ENCODE peak calls at places on chromosomes 1 and 21, in six cellular contexts. C, E, U, X, R and D are unnamed samples.
A peak's percentile ranks its signal among the peaks of the same experiment; 100 is the strongest.

GRCh38 chr1:44220001-44220751 is 6.9 kb downstream of the DMAP1 start:
- DNase-seq in X (peak; percentile 78), E (no peak), C (no peak), R (no peak), U (no peak), D (no peak)

GRCh38 chr21:46099476-46099875 is 1.6 kb downstream of the COL6A2 start:
- DNase-seq in U (no peak), E (peak; percentile 42), C (peak; percentile 50), R (no peak), X (peak; percentile 90), D (no peak)

GRCh38 chr1:234326493-234327366 is 46.5 kb upstream of the COA6 start:
- DNase-seq in R (peak; percentile 34), X (peak; percentile 87), E (no peak), U (peak; percentile 57), C (peak; percentile 71), D (peak; percentile 58)

GRCh38 chr21:45811136-45811535 is 167.6 kb downstream of the PCBP3 start:
- DNase-seq in E (no peak), R (no peak), U (no peak), X (no peak), C (no peak), D (no peak)

GRCh38 chr1:229563701-229564100 is 5.2 kb upstream of the ABCB10 start:
- DNase-seq in X (no peak), E (no peak), C (peak; percentile 37), U (no peak), R (peak; percentile 16), D (no peak)

GRCh38 chr21:42843021-42843420 is 36.3 kb downstream of the WDR4 start:
- DNase-seq in C (no peak), E (peak; percentile 16), U (no peak), X (no peak), R (no peak), D (no peak)

GRCh38 chr1:7561936-7562728 is 209.0 kb upstream of the VAMP3 start:
- DNase-seq in U (no peak), X (no peak), C (no peak), R (no peak), E (no peak), D (no peak)

GRCh38 chr1:86441581-86441980 is 17.6 kb downstream of the CLCA2 start:
- DNase-seq in U (no peak), R (no peak), C (no peak), E (no peak), X (no peak), D (no peak)

GRCh38 chr1:169886931-169887330 is 6.8 kb downstream of the SCYL3 start:
- DNase-seq in U (no peak), R (no peak), C (no peak), X (no peak), E (no peak), D (no peak)

GRCh38 chr1:49060766-49061165 is 284.1 kb upstream of the BEND5 start:
- DNase-seq in X (no peak), E (no peak), R (no peak), U (no peak), C (peak; percentile 63), D (no peak)

GRCh38 chr1:170707959-170708666 is 44.2 kb downstream of the PRRX1 start:
- DNase-seq in R (peak; percentile 99), U (no peak), E (no peak), X (no peak), C (peak; percentile 87), D (no peak)

DNA sequence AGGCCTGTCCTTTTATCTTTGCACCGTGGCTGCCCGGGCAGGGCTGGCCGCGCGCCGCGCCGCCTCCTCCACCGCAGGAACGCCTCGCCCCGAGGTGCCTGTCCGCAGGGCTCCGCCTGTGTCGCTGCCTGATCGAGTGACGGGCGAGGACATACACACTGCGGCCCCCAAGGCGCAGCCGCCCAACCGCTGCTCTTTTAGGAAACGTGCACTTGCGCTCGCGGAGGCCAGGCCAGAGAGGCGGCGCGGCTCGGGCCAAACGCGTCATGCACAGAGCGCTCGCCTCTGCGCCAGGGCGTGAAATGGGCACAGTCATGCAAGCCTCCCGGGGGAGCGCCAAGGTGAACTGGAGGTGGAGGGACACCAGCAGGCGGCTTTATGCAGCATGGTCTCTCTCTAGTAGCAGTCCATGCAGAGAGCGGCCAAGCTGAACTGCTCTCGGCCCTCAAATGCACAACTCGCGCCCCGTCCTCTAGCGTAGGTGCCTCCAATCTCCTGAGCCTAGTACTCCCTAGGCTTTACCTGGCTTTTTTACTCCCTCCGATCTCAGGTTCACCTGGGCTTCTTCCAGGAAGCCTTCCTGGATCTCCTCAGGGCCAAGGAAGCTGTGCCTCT is 12.9 kb downstream of the TRABD2B start:
- DNase-seq in C (peak; percentile 9), R (no peak), U (no peak), E (no peak), X (no peak), D (no peak)
- H3K4me3 ChIP-seq in C (peak overlapping the region; percentile 18), R (peak overlapping the region; percentile 13), U (no peak overlapping the region), E (no peak overlapping the region), X (no peak overlapping the region), D (peak overlapping the region; percentile 7)

GRCh38 chr1:153805929-153806750 is 30.9 kb downstream of the SLC27A3 start:
- DNase-seq in R (no peak), C (peak; percentile 18), X (peak; percentile 74), E (no peak), U (no peak), D (no peak)
- H3K4me3 ChIP-seq in R (no peak overlapping the region), C (no peak overlapping the region), X (no peak overlapping the region), E (no peak overlapping the region), U (no peak overlapping the region), D (no peak overlapping the region)

DNA sequence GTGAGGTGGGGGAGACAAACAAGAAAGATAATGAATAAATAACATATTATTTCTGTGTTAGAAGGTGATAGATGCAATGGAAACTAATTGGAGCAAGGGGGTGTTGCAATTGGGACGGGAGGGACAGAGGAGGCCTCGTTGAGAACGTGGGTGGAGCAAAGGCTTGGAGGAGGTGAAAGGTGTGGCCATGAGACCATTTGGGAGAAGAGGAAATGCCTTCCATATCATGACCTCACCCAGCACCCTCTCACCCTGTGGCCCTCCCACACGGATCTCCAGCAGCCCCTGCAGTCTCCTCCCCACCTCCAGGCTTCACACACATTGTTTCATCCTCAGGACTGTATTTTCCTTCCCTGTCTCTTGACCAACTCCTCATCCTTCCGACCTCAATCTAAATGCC is 85.3 kb upstream of the ARHGAP29 start:
- DNase-seq in C (peak; percentile 83), X (no peak), R (peak; percentile 80), U (no peak), E (no peak), D (no peak)
- H3K4me3 ChIP-seq in C (no peak overlapping the region), X (no peak overlapping the region), R (no peak overlapping the region), U (no peak overlapping the region), E (no peak overlapping the region), D (no peak overlapping the region)

GRCh38 chr1:158103860-158104522 is 76.7 kb upstream of the CD1D start:
- DNase-seq in C (no peak), E (no peak), R (no peak), X (no peak), U (no peak), D (no peak)

GRCh38 chr1:158103275-158103674 is 77.4 kb upstream of the CD1D start:
- DNase-seq in E (no peak), R (no peak), X (no peak), U (no peak), C (no peak), D (no peak)

GRCh38 chr1:158107926-158108325 is 72.8 kb upstream of the CD1D start:
- DNase-seq in X (no peak), R (no peak), C (no peak), E (no peak), U (no peak), D (no peak)

GRCh38 chr1:158104891-158105290 is 75.8 kb upstream of the CD1D start:
- DNase-seq in X (no peak), C (no peak), U (no peak), R (no peak), E (no peak), D (no peak)

GRCh38 chr1:158105342-158105741 is 75.4 kb upstream of the CD1D start:
- DNase-seq in U (no peak), R (no peak), C (no peak), E (no peak), X (no peak), D (no peak)
- H3K4me3 ChIP-seq in U (no peak overlapping the region), R (no peak overlapping the region), C (no peak overlapping the region), E (no peak overlapping the region), X (no peak overlapping the region), D (no peak overlapping the region)

GRCh38 chr1:58755468-58755872 is 28.4 kb downstream of the JUN start:
- DNase-seq in U (no peak), E (peak; percentile 51), C (peak; percentile 99), X (peak; percentile 91), R (peak; percentile 99), D (no peak)
- H3K4me3 ChIP-seq in U (no peak overlapping the region), E (no peak overlapping the region), C (no peak overlapping the region), X (no peak overlapping the region), R (no peak overlapping the region), D (no peak overlapping the region)